ENCODE peak calls at places on chromosomes 2 and 18, in four cellular contexts. M is spleen, W is NCI-H510A, Q is posterior cingulate gyrus. K is an unnamed sample.

GRCh38 chr2:85792783-85793441 is 39.1 kb downstream of the ATOH8 start:
- DNase-seq in W (no peak), M (peak), Q (peak), K (no peak)

GRCh38 chr18:48031011-48031480 is 100.6 kb upstream of the SMAD2 start:
- DNase-seq in M (peak), W (peak), Q (no peak), K (no peak)

GRCh38 chr2:197059498-197059897 is 133.0 kb upstream of the PGAP1 start:
- DNase-seq in Q (no peak), W (no peak), M (no peak), K (no peak)

GRCh38 chr18:46756559-46757201 is at the start of gene ST8SIA5:
- DNase-seq in W (no peak), M (no peak), Q (peak), K (no peak)

GRCh38 chr2:109636290-109636675 is 22.1 kb downstream of the SOWAHC start:
- DNase-seq in W (no peak), Q (no peak), M (no peak), K (no peak)

GRCh38 chr2:20449501-20450200 is 2.8 kb downstream of the RHOB start:
- DNase-seq in M (no peak), W (no peak), Q (no peak), K (no peak)

GRCh38 chr2:61978522-61978921 is 73.0 kb downstream of the COMMD1 start:
- DNase-seq in M (no peak), W (no peak), Q (no peak), K (no peak)

GRCh38 chr2:240154606-240155005 is 14.1 kb upstream of the OTOS start:
- DNase-seq in M (peak), Q (peak), W (no peak), K (no peak)

K was measured in epithelial cell of prostate.